ENCODE peak calls at places on chromosomes 6 and 20, in nine cellular contexts. One of them, this sample, is unnamed.

GRCh38 chr6:26097268-26097875 is 10.1 kb downstream of the HFE start:
- DNase-seq in cardiac muscle cell: peak; percentile 78
- DNase-seq in testis: peak; percentile 79
- DNase-seq in OCI-LY7: peak; percentile 78
- DNase-seq in MM.1S: peak; percentile 50
- DNase-seq in CD8-positive, alpha-beta memory T cell: peak; percentile 59
- DNase-seq in astrocyte: no peak
- DNase-seq in HL-60: peak; percentile 58
- DNase-seq in ovary: peak; percentile 61
- DNase-seq in this sample: peak; percentile 20

GRCh38 chr6:33694401-33694931 is 17.0 kb downstream of the UQCC2 start:
- DNase-seq in astrocyte: peak; percentile 48
- DNase-seq in CD8-positive, alpha-beta memory T cell: peak; percentile 64
- DNase-seq in HL-60: no peak
- DNase-seq in testis: no peak
- DNase-seq in cardiac muscle cell: peak; percentile 46
- DNase-seq in OCI-LY7: no peak
- DNase-seq in ovary: peak; percentile 39
- DNase-seq in MM.1S: no peak
- DNase-seq in this sample: no peak

GRCh38 chr6:90411292-90411781 is 114.7 kb upstream of the BACH2 start:
- DNase-seq in OCI-LY7: no peak
- DNase-seq in ovary: no peak
- DNase-seq in testis: no peak
- DNase-seq in CD8-positive, alpha-beta memory T cell: peak; percentile 36
- DNase-seq in cardiac muscle cell: no peak
- DNase-seq in MM.1S: peak; percentile 82
- DNase-seq in astrocyte: peak; percentile 64
- DNase-seq in HL-60: no peak
- DNase-seq in this sample: no peak

GRCh38 chr6:169289671-169290408 is 36.2 kb upstream of the THBS2 start:
- DNase-seq in ovary: no peak
- DNase-seq in cardiac muscle cell: peak; percentile 97
- DNase-seq in CD8-positive, alpha-beta memory T cell: no peak
- DNase-seq in testis: no peak
- DNase-seq in OCI-LY7: no peak
- DNase-seq in MM.1S: no peak
- DNase-seq in HL-60: no peak
- DNase-seq in astrocyte: peak; percentile 96
- DNase-seq in this sample: no peak

GRCh38 chr6:30491963-30492616 is 2.8 kb downstream of the HLA-E start:
- DNase-seq in HL-60: no peak
- DNase-seq in cardiac muscle cell: no peak
- DNase-seq in testis: no peak
- DNase-seq in MM.1S: no peak
- DNase-seq in OCI-LY7: no peak
- DNase-seq in astrocyte: no peak
- DNase-seq in CD8-positive, alpha-beta memory T cell: peak; percentile 14
- DNase-seq in ovary: no peak
- DNase-seq in this sample: no peak

GRCh38 chr6:35195120-35195780 is 18.5 kb upstream of the SCUBE3 start:
- DNase-seq in astrocyte: no peak
- DNase-seq in CD8-positive, alpha-beta memory T cell: no peak
- DNase-seq in ovary: no peak
- DNase-seq in MM.1S: no peak
- DNase-seq in cardiac muscle cell: no peak
- DNase-seq in OCI-LY7: no peak
- DNase-seq in HL-60: no peak
- DNase-seq in testis: no peak
- DNase-seq in this sample: no peak

GRCh38 chr6:155041781-155042279 is 46.7 kb downstream of the TIAM2 start:
- DNase-seq in ovary: peak; percentile 39
- DNase-seq in cardiac muscle cell: peak; percentile 32
- DNase-seq in astrocyte: no peak
- DNase-seq in MM.1S: no peak
- DNase-seq in OCI-LY7: no peak
- DNase-seq in testis: peak; percentile 21
- DNase-seq in CD8-positive, alpha-beta memory T cell: no peak
- DNase-seq in HL-60: no peak
- DNase-seq in this sample: no peak

GRCh38 chr6:138263963-138264362 is 45.7 kb upstream of the PBOV1 start:
- DNase-seq in MM.1S: no peak
- DNase-seq in astrocyte: no peak
- DNase-seq in HL-60: no peak
- DNase-seq in ovary: no peak
- DNase-seq in cardiac muscle cell: no peak
- DNase-seq in CD8-positive, alpha-beta memory T cell: no peak
- DNase-seq in testis: no peak
- DNase-seq in OCI-LY7: no peak
- DNase-seq in this sample: no peak

GRCh38 chr20:62119591-62120364 is 2.5 kb upstream of the LSM14B start:
- DNase-seq in HL-60: no peak
- DNase-seq in testis: peak; percentile 26
- DNase-seq in CD8-positive, alpha-beta memory T cell: no peak
- DNase-seq in OCI-LY7: no peak
- DNase-seq in cardiac muscle cell: no peak
- DNase-seq in astrocyte: no peak
- DNase-seq in MM.1S: no peak
- DNase-seq in ovary: no peak
- DNase-seq in this sample: no peak

GRCh38 chr6:90326404-90327057 is 29.9 kb upstream of the BACH2 start:
- DNase-seq in MM.1S: no peak
- DNase-seq in astrocyte: no peak
- DNase-seq in OCI-LY7: no peak
- DNase-seq in ovary: no peak
- DNase-seq in CD8-positive, alpha-beta memory T cell: no peak
- DNase-seq in HL-60: no peak
- DNase-seq in cardiac muscle cell: no peak
- DNase-seq in testis: no peak
- DNase-seq in this sample: no peak

GRCh38 chr6:56664007-56664406 is 21.3 kb upstream of the DST start:
- DNase-seq in OCI-LY7: no peak
- DNase-seq in CD8-positive, alpha-beta memory T cell: no peak
- DNase-seq in astrocyte: no peak
- DNase-seq in MM.1S: no peak
- DNase-seq in HL-60: no peak
- DNase-seq in ovary: no peak
- DNase-seq in cardiac muscle cell: no peak
- DNase-seq in testis: no peak
- DNase-seq in this sample: no peak

GRCh38 chr6:109793793-109794192 is 102.7 kb downstream of the FIG4 start:
- DNase-seq in cardiac muscle cell: peak; percentile 93
- DNase-seq in OCI-LY7: no peak
- DNase-seq in CD8-positive, alpha-beta memory T cell: no peak
- DNase-seq in HL-60: no peak
- DNase-seq in testis: no peak
- DNase-seq in ovary: no peak
- DNase-seq in astrocyte: peak; percentile 97
- DNase-seq in MM.1S: no peak
- DNase-seq in this sample: peak; percentile 11

GRCh38 chr6:17431581-17431980 is 38.2 kb downstream of the CAP2 start:
- DNase-seq in OCI-LY7: no peak
- DNase-seq in MM.1S: no peak
- DNase-seq in testis: no peak
- DNase-seq in astrocyte: peak; percentile 65
- DNase-seq in ovary: no peak
- DNase-seq in HL-60: no peak
- DNase-seq in CD8-positive, alpha-beta memory T cell: no peak
- DNase-seq in cardiac muscle cell: no peak
- DNase-seq in this sample: no peak

GRCh38 chr6:17470953-17471335 is 77.5 kb downstream of the CAP2 start:
- DNase-seq in CD8-positive, alpha-beta memory T cell: no peak
- DNase-seq in HL-60: no peak
- DNase-seq in OCI-LY7: no peak
- DNase-seq in ovary: no peak
- DNase-seq in testis: no peak
- DNase-seq in astrocyte: peak; percentile 69
- DNase-seq in MM.1S: no peak
- DNase-seq in cardiac muscle cell: peak; percentile 93
- DNase-seq in this sample: no peak

GRCh38 chr20:62925420-62926228 is 681 bp downstream of the DIDO1 start:
- DNase-seq in astrocyte: no peak
- DNase-seq in MM.1S: peak; percentile 44
- DNase-seq in testis: peak; percentile 49
- DNase-seq in CD8-positive, alpha-beta memory T cell: peak; percentile 55
- DNase-seq in ovary: peak; percentile 64
- DNase-seq in OCI-LY7: peak; percentile 71
- DNase-seq in cardiac muscle cell: peak; percentile 21
- DNase-seq in HL-60: peak; percentile 29
- DNase-seq in this sample: no peak

GRCh38 chr6:144259988-144260387 is 25.1 kb upstream of the UTRN start:
- DNase-seq in HL-60: no peak
- DNase-seq in CD8-positive, alpha-beta memory T cell: no peak
- DNase-seq in OCI-LY7: no peak
- DNase-seq in MM.1S: no peak
- DNase-seq in ovary: no peak
- DNase-seq in cardiac muscle cell: no peak
- DNase-seq in astrocyte: peak; percentile 17
- DNase-seq in testis: no peak
- DNase-seq in this sample: no peak

DNA sequence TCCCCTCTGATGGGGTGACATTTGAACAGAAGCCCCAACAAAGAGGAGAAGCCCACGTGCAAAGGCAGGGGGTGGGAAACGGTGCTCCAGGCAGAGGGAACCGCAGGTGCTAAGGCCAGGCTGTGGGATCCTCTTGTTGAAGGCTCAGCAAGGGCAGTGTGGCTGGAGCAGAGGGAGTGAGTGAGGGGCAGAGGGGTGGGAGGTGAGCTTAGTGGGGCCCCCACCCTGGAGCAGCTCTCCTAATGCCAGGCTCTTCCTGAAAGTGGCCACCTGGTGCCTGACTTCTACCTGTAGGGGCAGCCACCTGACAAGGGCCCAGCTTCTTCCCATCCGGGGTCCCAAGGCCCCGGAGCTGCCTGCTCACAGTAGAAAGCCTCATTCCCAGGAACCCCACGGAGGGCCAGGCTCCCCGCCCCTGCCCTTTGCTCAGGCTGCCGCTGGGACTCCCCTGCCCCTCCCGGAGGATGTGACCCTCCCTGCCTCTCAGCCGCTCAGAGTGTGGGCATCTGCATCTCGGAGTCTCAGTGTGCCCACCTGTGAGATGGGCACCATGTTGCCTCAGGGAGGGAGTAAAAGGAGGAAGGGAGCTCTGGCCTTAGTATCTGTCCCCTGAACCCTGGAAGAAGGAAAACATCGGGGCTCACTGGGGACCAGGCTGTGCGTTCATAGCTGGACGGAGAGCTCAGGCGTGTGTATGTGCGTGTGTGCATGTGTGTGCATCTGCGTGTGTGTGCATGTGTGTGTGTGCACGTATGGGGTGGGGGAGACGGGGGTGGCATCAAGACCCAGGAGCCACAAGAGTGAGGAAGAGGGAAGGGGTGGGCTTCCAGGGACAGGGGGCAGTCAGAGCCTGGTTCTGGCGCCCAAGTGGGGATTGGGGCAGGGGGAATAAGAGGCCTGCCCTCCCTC is 119.4 kb downstream of the CEBPB start:
- DNase-seq in HL-60: no peak
- DNase-seq in testis: no peak
- DNase-seq in cardiac muscle cell: no peak
- DNase-seq in ovary: no peak
- DNase-seq in astrocyte: no peak
- DNase-seq in OCI-LY7: no peak
- DNase-seq in MM.1S: no peak
- DNase-seq in CD8-positive, alpha-beta memory T cell: no peak
- DNase-seq in this sample: no peak
- H3K27ac ChIP-seq in HL-60: no peak overlapping the region
- H3K27ac ChIP-seq in testis: no peak overlapping the region
- H3K27ac ChIP-seq in cardiac muscle cell: no peak overlapping the region
- H3K27ac ChIP-seq in ovary: peak overlapping the region; percentile 97
- H3K27ac ChIP-seq in astrocyte: peak overlapping the region; percentile 98
- H3K27ac ChIP-seq in OCI-LY7: no peak overlapping the region
- H3K27ac ChIP-seq in MM.1S: no peak overlapping the region
- H3K27ac ChIP-seq in CD8-positive, alpha-beta memory T cell: no peak overlapping the region
- H3K27ac ChIP-seq in this sample: no peak overlapping the region

GRCh38 chr6:43713611-43714310 is 26.2 kb upstream of the MRPS18A start:
- DNase-seq in CD8-positive, alpha-beta memory T cell: no peak
- DNase-seq in ovary: no peak
- DNase-seq in cardiac muscle cell: no peak
- DNase-seq in OCI-LY7: peak; percentile 70
- DNase-seq in astrocyte: no peak
- DNase-seq in MM.1S: no peak
- DNase-seq in testis: no peak
- DNase-seq in HL-60: no peak
- DNase-seq in this sample: no peak

GRCh38 chr6:43712590-43712989 is 25.0 kb upstream of the MRPS18A start:
- DNase-seq in OCI-LY7: no peak
- DNase-seq in astrocyte: no peak
- DNase-seq in CD8-positive, alpha-beta memory T cell: no peak
- DNase-seq in MM.1S: no peak
- DNase-seq in testis: no peak
- DNase-seq in ovary: no peak
- DNase-seq in HL-60: no peak
- DNase-seq in cardiac muscle cell: no peak
- DNase-seq in this sample: no peak

GRCh38 chr6:43716099-43716498 is 28.5 kb upstream of the MRPS18A start:
- DNase-seq in cardiac muscle cell: peak; percentile 89
- DNase-seq in MM.1S: no peak
- DNase-seq in OCI-LY7: peak; percentile 25
- DNase-seq in ovary: peak; percentile 94
- DNase-seq in CD8-positive, alpha-beta memory T cell: no peak
- DNase-seq in astrocyte: no peak
- DNase-seq in HL-60: no peak
- DNase-seq in testis: no peak
- DNase-seq in this sample: no peak

GRCh38 chr6:43715056-43715788 is 27.6 kb upstream of the MRPS18A start:
- DNase-seq in CD8-positive, alpha-beta memory T cell: no peak
- DNase-seq in MM.1S: peak; percentile 86
- DNase-seq in cardiac muscle cell: no peak
- DNase-seq in ovary: no peak
- DNase-seq in HL-60: no peak
- DNase-seq in OCI-LY7: peak; percentile 93
- DNase-seq in testis: no peak
- DNase-seq in astrocyte: no peak
- DNase-seq in this sample: no peak

GRCh38 chr6:43714311-43715055 is 26.9 kb upstream of the MRPS18A start:
- DNase-seq in cardiac muscle cell: peak; percentile 83
- DNase-seq in testis: no peak
- DNase-seq in astrocyte: peak; percentile 35
- DNase-seq in ovary: peak; percentile 80
- DNase-seq in MM.1S: no peak
- DNase-seq in CD8-positive, alpha-beta memory T cell: no peak
- DNase-seq in HL-60: peak; percentile 15
- DNase-seq in OCI-LY7: peak; percentile 81
- DNase-seq in this sample: no peak
- H3K4me3 ChIP-seq in cardiac muscle cell: no peak overlapping the region
- H3K4me3 ChIP-seq in testis: no peak overlapping the region
- H3K4me3 ChIP-seq in astrocyte: no peak overlapping the region
- H3K4me3 ChIP-seq in ovary: no peak overlapping the region
- H3K4me3 ChIP-seq in MM.1S: peak overlapping the region; percentile 8
- H3K4me3 ChIP-seq in CD8-positive, alpha-beta memory T cell: no peak overlapping the region
- H3K4me3 ChIP-seq in HL-60: no peak overlapping the region
- H3K4me3 ChIP-seq in OCI-LY7: peak overlapping the region; percentile 49
- H3K4me3 ChIP-seq in this sample: no peak overlapping the region

GRCh38 chr6:42939810-42940167 is 10.5 kb downstream of the CNPY3 start:
- DNase-seq in HL-60: no peak
- DNase-seq in CD8-positive, alpha-beta memory T cell: no peak
- DNase-seq in astrocyte: no peak
- DNase-seq in OCI-LY7: no peak
- DNase-seq in cardiac muscle cell: no peak
- DNase-seq in testis: no peak
- DNase-seq in MM.1S: no peak
- DNase-seq in ovary: no peak
- DNase-seq in this sample: no peak
- H3K27ac ChIP-seq in HL-60: no peak overlapping the region
- H3K27ac ChIP-seq in CD8-positive, alpha-beta memory T cell: no peak overlapping the region
- H3K27ac ChIP-seq in astrocyte: no peak overlapping the region
- H3K27ac ChIP-seq in OCI-LY7: no peak overlapping the region
- H3K27ac ChIP-seq in cardiac muscle cell: peak overlapping the region; percentile 30
- H3K27ac ChIP-seq in testis: no peak overlapping the region
- H3K27ac ChIP-seq in MM.1S: no peak overlapping the region
- H3K27ac ChIP-seq in ovary: no peak overlapping the region
- H3K27ac ChIP-seq in this sample: no peak overlapping the region

GRCh38 chr6:163347021-163347446 is 67.5 kb upstream of the QKI start:
- DNase-seq in cardiac muscle cell: no peak
- DNase-seq in HL-60: no peak
- DNase-seq in CD8-positive, alpha-beta memory T cell: no peak
- DNase-seq in astrocyte: peak; percentile 49
- DNase-seq in OCI-LY7: no peak
- DNase-seq in ovary: no peak
- DNase-seq in MM.1S: no peak
- DNase-seq in testis: no peak
- DNase-seq in this sample: no peak
- H3K4me3 ChIP-seq in cardiac muscle cell: no peak overlapping the region
- H3K4me3 ChIP-seq in HL-60: no peak overlapping the region
- H3K4me3 ChIP-seq in CD8-positive, alpha-beta memory T cell: no peak overlapping the region
- H3K4me3 ChIP-seq in astrocyte: no peak overlapping the region
- H3K4me3 ChIP-seq in OCI-LY7: no peak overlapping the region
- H3K4me3 ChIP-seq in ovary: no peak overlapping the region
- H3K4me3 ChIP-seq in MM.1S: no peak overlapping the region
- H3K4me3 ChIP-seq in testis: no peak overlapping the region
- H3K4me3 ChIP-seq in this sample: peak overlapping the region; percentile 67